ENCODE peak calls at places on chromosomes 6 and 20, in ten cellular contexts. A is Caco-2, O is psoas muscle, U is OCI-LY7, G is progenitor cell of endocrine pancreas, J is AG10803, K is lower lobe of right lung, P is testis, I is astrocyte of the cerebellum, R is GM23338. F is an unnamed sample.

GRCh38 chr6:90730191-90730673 is 143.4 kb upstream of the MAP3K7 start:
- DNase-seq in O (no peak), R (no peak), K (no peak), G (no peak), P (no peak), A (no peak), U (no peak), I (no peak), J (no peak), F (no peak)

GRCh38 chr6:148177589-148178233 is 164.9 kb upstream of the SASH1 start:
- DNase-seq in I (peak; percentile 26), J (peak; percentile 58), G (no peak), R (peak; percentile 87), O (peak; percentile 61), K (peak; percentile 75), A (peak; percentile 45), U (peak; percentile 6), P (peak; percentile 89), F (no peak)

GRCh38 chr6:84777888-84778287 is 13.5 kb upstream of the TBX18 start:
- DNase-seq in J (peak; percentile 70), O (no peak), A (no peak), K (no peak), I (no peak), P (no peak), R (no peak), G (no peak), U (no peak), F (no peak)

GRCh38 chr6:16803294-16804006 is 42.2 kb upstream of the ATXN1 start:
- DNase-seq in O (peak; percentile 17), K (no peak), U (no peak), P (peak; percentile 76), J (no peak), A (no peak), I (peak; percentile 54), G (peak; percentile 29), R (peak; percentile 92), F (no peak)

GRCh38 chr6:113450061-113450465 is 407.1 kb upstream of the MARCKS start:
- DNase-seq in A (no peak), R (no peak), G (no peak), J (peak; percentile 46), K (no peak), O (no peak), I (no peak), P (no peak), U (no peak), F (no peak)

GRCh38 chr6:167825759-167826229 is 917 bp upstream of the AFDN start:
- DNase-seq in U (no peak), I (no peak), G (peak; percentile 57), K (peak; percentile 81), J (no peak), O (peak; percentile 40), R (peak; percentile 92), A (peak; percentile 74), P (peak; percentile 83), F (no peak)

GRCh38 chr20:43220612-43221011 is 30.9 kb upstream of the PTPRT start:
- DNase-seq in J (peak; percentile 1), K (no peak), A (no peak), O (no peak), P (no peak), R (no peak), G (no peak), I (peak; percentile 29), U (no peak), F (no peak)

GRCh38 chr6:391559-392440 is at the start of gene IRF4:
- DNase-seq in R (peak; percentile 72), J (no peak), U (peak; percentile 84), G (no peak), K (no peak), O (no peak), P (peak; percentile 55), I (no peak), A (no peak), F (no peak)

GRCh38 chr6:13384966-13385365 is 56.6 kb upstream of the TBC1D7 start:
- DNase-seq in J (no peak), P (no peak), O (no peak), R (no peak), U (no peak), I (no peak), A (no peak), K (no peak), G (no peak), F (no peak)

GRCh38 chr6:41428402-41428994 is 93.1 kb downstream of the NCR2 start:
- DNase-seq in P (peak; percentile 42), O (peak; percentile 33), U (no peak), A (no peak), G (no peak), I (no peak), R (no peak), J (peak; percentile 16), K (no peak), F (no peak)

GRCh38 chr6:41426888-41427641 is 91.7 kb downstream of the NCR2 start:
- DNase-seq in A (no peak), O (no peak), R (peak; percentile 46), U (no peak), K (no peak), J (no peak), G (no peak), I (no peak), P (no peak), F (no peak)

GRCh38 chr6:41428995-41429417 is 93.6 kb downstream of the NCR2 start:
- DNase-seq in R (peak; percentile 51), K (peak; percentile 46), U (no peak), J (peak; percentile 61), O (peak; percentile 52), P (peak; percentile 65), A (no peak), I (no peak), G (no peak), F (no peak)

GRCh38 chr6:41426438-41426851 is 91.0 kb downstream of the NCR2 start:
- DNase-seq in G (no peak), K (no peak), U (peak; percentile 18), P (no peak), J (no peak), I (no peak), R (peak; percentile 81), A (no peak), O (no peak), F (no peak)

GRCh38 chr6:41427642-41428401 is 92.4 kb downstream of the NCR2 start:
- DNase-seq in G (peak; percentile 60), I (no peak), P (peak; percentile 40), A (peak; percentile 55), K (peak; percentile 68), O (peak; percentile 64), U (no peak), R (peak; percentile 82), J (no peak), F (no peak)
- TF ChIP-seq CTCF in G (peak; percentile 40), I (no peak), P (peak; percentile 12), A (peak; percentile 24), K (no peak), O (peak; percentile 16), U (no peak), R (no peak), J (no peak), F (peak; percentile 33)

GRCh38 chr6:142900467-142900961 is 44.5 kb downstream of the HIVEP2 start:
- DNase-seq in R (no peak), O (no peak), I (no peak), A (no peak), P (peak; percentile 32), J (peak; percentile 37), K (no peak), G (no peak), U (no peak), F (no peak)
- TF ChIP-seq CTCF in R (no peak), O (no peak), I (no peak), A (no peak), P (no peak), J (no peak), K (no peak), G (no peak), U (no peak), F (no peak)

GRCh38 chr6:137342607-137343186 is 123.5 kb upstream of the IFNGR1 start:
- DNase-seq in K (peak; percentile 41), A (peak; percentile 36), R (peak; percentile 19), U (no peak), P (no peak), O (no peak), I (no peak), J (no peak), G (no peak), F (no peak)

GRCh38 chr6:137339929-137340559 is 120.9 kb upstream of the IFNGR1 start:
- DNase-seq in U (no peak), K (no peak), G (no peak), P (no peak), O (no peak), R (peak; percentile 6), J (peak; percentile 51), I (peak; percentile 48), A (no peak), F (no peak)

DNA sequence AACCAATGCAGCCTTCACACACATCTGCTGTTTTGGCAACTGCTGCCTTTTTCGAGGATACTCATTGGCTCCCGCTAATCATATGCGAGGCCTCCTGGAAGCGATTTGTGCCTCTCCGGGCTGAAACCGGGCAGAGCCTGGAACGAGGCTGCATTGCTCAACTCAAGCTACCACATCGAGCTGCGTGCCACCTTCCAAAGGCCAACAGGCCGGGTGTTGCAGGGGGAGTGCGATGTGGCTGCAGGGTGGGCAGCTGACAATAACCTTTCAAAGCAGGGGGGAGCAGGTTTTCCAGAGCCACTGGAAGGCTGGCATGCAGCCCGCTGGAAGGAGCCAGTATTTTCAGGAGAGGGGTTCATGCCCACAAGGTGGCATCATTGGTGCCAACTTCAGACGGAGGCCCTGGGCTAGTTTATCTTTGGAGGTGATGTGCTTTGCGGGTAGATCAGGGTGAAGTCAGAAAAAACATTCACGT is 122.6 kb upstream of the IFNGR1 start:
- DNase-seq in K (peak; percentile 49), A (no peak), P (peak; percentile 28), I (no peak), O (peak; percentile 17), U (peak; percentile 47), R (peak; percentile 50), G (no peak), J (peak; percentile 95), F (no peak)
- TF ChIP-seq CTCF in K (peak; percentile 35), A (no peak), P (no peak), I (no peak), O (no peak), U (peak; percentile 77), R (peak; percentile 54), G (no peak), J (peak; percentile 10), F (peak; percentile 49)

GRCh38 chr6:153106021-153106420 is 25.1 kb downstream of the RGS17 start:
- DNase-seq in A (no peak), P (no peak), I (no peak), G (no peak), O (no peak), K (no peak), U (no peak), J (no peak), R (no peak), F (no peak)

GRCh38 chr6:153104220-153104619 is 26.9 kb downstream of the RGS17 start:
- DNase-seq in U (no peak), A (no peak), J (no peak), R (no peak), K (no peak), P (no peak), G (no peak), I (no peak), O (no peak), F (no peak)

GRCh38 chr6:153103256-153103655 is 27.8 kb downstream of the RGS17 start:
- DNase-seq in J (no peak), A (no peak), G (no peak), O (no peak), K (no peak), I (no peak), U (no peak), R (no peak), P (no peak), F (no peak)

GRCh38 chr6:153108320-153108719 is 22.8 kb downstream of the RGS17 start:
- DNase-seq in G (no peak), A (no peak), R (peak; percentile 50), J (peak; percentile 44), K (no peak), U (no peak), I (peak; percentile 23), O (no peak), P (no peak), F (no peak)
- TF ChIP-seq CTCF in G (peak; percentile 35), A (no peak), R (peak; percentile 54), J (peak; percentile 61), K (no peak), U (no peak), I (peak; percentile 60), O (no peak), P (peak; percentile 19), F (peak; percentile 77)